ENCODE peak calls at places on chromosomes 4 and X, in seven cellular contexts. I, P, U, Z, V, D and O are unnamed samples.

GRCh38 chrX:63581390-63581789 is 203.6 kb downstream of the ARHGEF9 start:
- DNase-seq in P (no peak), Z (no peak), U (no peak), V (no peak), I (no peak), D (no peak), O (no peak)

GRCh38 chrX:148755111-148755510 is 254.7 kb downstream of the AFF2 start:
- DNase-seq in U (no peak), Z (no peak), V (no peak), I (no peak), D (no peak), P (no peak), O (no peak)

GRCh38 chr4:75629239-75629638 is 1.1 kb downstream of the CDKL2 start:
- DNase-seq in D (no peak), I (no peak), Z (no peak), P (no peak), V (no peak), U (no peak), O (no peak)

GRCh38 chrX:125709074-125709473 is 389.4 kb downstream of the TEX13C start:
- DNase-seq in D (no peak), P (peak; percentile 20), U (no peak), V (no peak), Z (no peak), I (no peak), O (no peak)

GRCh38 chr4:144647095-144647959 is 1.4 kb downstream of the HHIP start:
- DNase-seq in U (no peak), D (peak; percentile 75), P (no peak), V (no peak), Z (no peak), I (no peak), O (no peak)

GRCh38 chr4:129446074-129446473 is 350.1 kb downstream of the C4orf33 start:
- DNase-seq in I (no peak), V (no peak), P (no peak), U (no peak), D (no peak), Z (no peak), O (no peak)

GRCh38 chrX:57104921-57105398 is 16.4 kb downstream of the SPIN2B start:
- DNase-seq in D (no peak), P (no peak), I (no peak), U (no peak), V (no peak), Z (no peak), O (no peak)

GRCh38 chrX:40058719-40059118 is 39.0 kb downstream of the BCOR start:
- DNase-seq in V (no peak), P (no peak), U (no peak), I (no peak), Z (no peak), D (no peak), O (no peak)

GRCh38 chr4:147250062-147250461 is 230.8 kb upstream of the EDNRA start:
- DNase-seq in U (no peak), Z (no peak), V (no peak), I (no peak), P (no peak), D (no peak), O (no peak)

GRCh38 chrX:41148553-41148952 is 63.3 kb downstream of the USP9X start:
- DNase-seq in V (no peak), P (no peak), D (peak; percentile 81), I (peak; percentile 9), U (no peak), Z (no peak), O (peak; percentile 36)

GRCh38 chrX:25650216-25650615 is 487.9 kb upstream of the MAGEB18 start:
- DNase-seq in P (no peak), I (no peak), D (peak; percentile 0), V (no peak), U (no peak), Z (no peak), O (no peak)

GRCh38 chrX:111896148-111896547 is 20.2 kb downstream of the TRPC5OS start:
- DNase-seq in I (no peak), U (no peak), D (no peak), V (no peak), P (no peak), Z (no peak), O (no peak)

GRCh38 chr4:88616275-88616996 is 24.2 kb downstream of the HERC3 start:
- DNase-seq in Z (peak; percentile 70), D (peak; percentile 82), V (no peak), P (no peak), I (no peak), U (no peak), O (peak; percentile 95)

GRCh38 chrX:55342533-55343501 is 78.1 kb upstream of the PAGE3 start:
- DNase-seq in D (no peak), Z (peak; percentile 56), V (peak; percentile 13), U (no peak), I (peak; percentile 21), P (no peak), O (no peak)
- TF ChIP-seq CTCF in D (peak; percentile 20), Z (peak; percentile 61), V (peak; percentile 20), U (no peak), I (peak; percentile 61), P (peak; percentile 47), O (peak; percentile 16)

GRCh38 chrX:107834273-107835201 is 8.9 kb downstream of the MID2 start:
- DNase-seq in Z (no peak), I (no peak), U (no peak), P (no peak), D (no peak), V (no peak), O (no peak)
- H3K4me3 ChIP-seq in Z (no peak overlapping the region), I (no peak overlapping the region), U (no peak overlapping the region), P (no peak overlapping the region), D (no peak overlapping the region), V (no peak overlapping the region), O (no peak overlapping the region)

GRCh38 chrX:132876933-132877332 is 81.5 kb downstream of the HS6ST2 start:
- DNase-seq in D (no peak), Z (no peak), I (no peak), V (no peak), P (no peak), U (no peak), O (no peak)

GRCh38 chrX:132877954-132878536 is 80.4 kb downstream of the HS6ST2 start:
- DNase-seq in I (no peak), U (no peak), D (no peak), V (no peak), Z (no peak), P (no peak), O (no peak)

GRCh38 chrX:132875705-132876508 is 82.5 kb downstream of the HS6ST2 start:
- DNase-seq in D (no peak), V (no peak), P (no peak), U (no peak), I (no peak), Z (no peak), O (no peak)

DNA sequence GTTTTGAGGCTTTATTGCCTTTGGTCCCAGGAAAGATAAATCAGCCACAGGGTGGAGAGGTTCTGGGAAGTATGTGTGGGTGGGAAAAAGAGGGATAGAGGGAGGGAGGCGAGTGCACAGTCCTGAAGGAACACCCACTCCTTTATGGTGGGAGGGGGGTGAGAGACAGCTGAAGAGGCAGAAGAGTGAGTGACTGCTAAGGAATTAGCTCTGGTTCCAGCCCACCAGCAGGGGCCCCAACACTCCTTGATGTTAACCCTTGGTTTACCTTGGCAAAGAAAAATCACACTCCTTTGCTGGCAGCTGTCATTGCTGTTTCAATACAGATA is 82.0 kb downstream of the HS6ST2 start:
- DNase-seq in V (no peak), Z (no peak), P (no peak), D (no peak), I (no peak), U (no peak), O (no peak)
- TF ChIP-seq CTCF in V (no peak), Z (no peak), P (no peak), D (no peak), I (no peak), U (no peak), O (no peak)

GRCh38 chrX:137562096-137562495 is 3.8 kb upstream of the ZIC3 start:
- DNase-seq in Z (no peak), V (no peak), P (no peak), I (no peak), D (peak; percentile 19), U (no peak), O (no peak)

GRCh38 chrX:137565318-137565904 is 516 bp upstream of the ZIC3 start:
- DNase-seq in Z (no peak), V (no peak), U (no peak), I (no peak), D (no peak), P (no peak), O (no peak)

GRCh38 chrX:137566746-137567473 is 983 bp downstream of the ZIC3 start:
- DNase-seq in D (peak; percentile 35), V (no peak), P (peak; percentile 75), Z (no peak), I (no peak), U (no peak), O (no peak)

GRCh38 chrX:137565921-137566745 is at the start of gene ZIC3:
- DNase-seq in Z (peak; percentile 53), I (no peak), D (peak; percentile 80), U (peak; percentile 53), V (no peak), P (peak; percentile 93), O (peak; percentile 17)

DNA sequence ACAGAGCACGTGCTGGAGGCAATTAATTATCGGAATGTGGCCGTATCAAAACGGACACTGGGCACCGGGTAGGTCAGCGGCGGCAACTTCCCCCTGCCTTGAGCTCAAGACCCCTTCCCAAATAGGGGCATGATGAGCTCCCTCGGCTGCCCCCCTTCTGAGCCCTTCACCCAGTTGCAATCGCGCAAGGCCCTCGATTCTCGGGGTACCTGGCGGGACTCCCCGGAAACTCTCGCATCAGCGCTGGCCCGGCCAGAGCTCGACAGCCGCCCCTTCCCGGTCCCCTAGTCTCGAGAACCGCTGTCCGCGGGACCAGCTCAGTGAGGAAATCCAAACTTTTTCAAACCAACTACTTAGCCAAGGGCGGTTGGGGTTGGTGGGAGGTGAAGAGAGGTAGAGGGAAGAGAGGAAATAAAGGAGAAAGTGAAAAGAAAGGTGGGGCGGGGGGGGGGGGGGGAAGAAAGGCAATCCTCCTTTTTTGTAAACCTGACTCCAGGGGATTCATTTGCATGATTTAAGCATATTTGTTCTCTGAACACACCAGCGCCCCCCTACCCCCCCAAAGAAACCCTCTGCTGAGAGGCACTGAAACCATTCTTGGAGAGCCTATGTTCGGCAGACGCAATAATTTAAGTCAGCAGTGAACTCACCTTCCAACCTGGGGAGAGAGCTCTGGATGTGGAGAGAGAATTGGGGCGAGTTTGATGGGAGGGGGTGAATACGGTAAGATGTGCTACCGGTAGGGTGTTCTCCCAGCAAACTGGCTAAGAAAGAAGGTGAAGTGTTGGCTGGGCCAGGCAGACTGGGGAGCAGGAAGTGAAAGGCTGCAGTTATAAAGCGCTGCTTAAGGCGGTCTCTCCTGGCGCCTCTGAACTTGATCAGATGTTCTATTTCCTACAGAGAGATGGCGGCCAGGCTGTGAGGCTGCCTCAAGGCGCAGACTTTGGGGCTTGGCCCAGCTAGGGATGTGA is 2.0 kb upstream of the ZIC3 start:
- DNase-seq in P (no peak), V (no peak), U (no peak), Z (no peak), I (no peak), D (peak; percentile 23), O (no peak)
- H3K4me3 ChIP-seq in P (no peak overlapping the region), V (no peak overlapping the region), U (no peak overlapping the region), Z (no peak overlapping the region), I (no peak overlapping the region), D (peak overlapping the region; percentile 35), O (no peak overlapping the region)